ENCODE peak calls at places on chromosomes 6 and 20, in nine cellular contexts. One of them, this sample, is unnamed.

GRCh38 chr6:44072452-44072958 is 54.7 kb downstream of the MRPL14 start:
- DNase-seq in M059J: no peak
- DNase-seq in AG10803: no peak
- DNase-seq in head of caudate nucleus: no peak
- DNase-seq in stimulated activated CD8-positive, alpha-beta memory T cell treated with anti-CD3 and anti-CD28 coated beads, Interleukin-7, amount 100 ng/mL, for 1 hour: no peak
- DNase-seq in fibroblast of villous mesenchyme: no peak
- DNase-seq in mucosa of descending colon: peak; percentile 75
- DNase-seq in occipital lobe: no peak
- DNase-seq in neural crest cell: no peak
- DNase-seq in this sample: no peak

GRCh38 chr6:47083586-47084047 is 41.5 kb upstream of the ADGRF1 start:
- DNase-seq in M059J: peak; percentile 94
- DNase-seq in AG10803: peak; percentile 90
- DNase-seq in head of caudate nucleus: no peak
- DNase-seq in stimulated activated CD8-positive, alpha-beta memory T cell treated with anti-CD3 and anti-CD28 coated beads, Interleukin-7, amount 100 ng/mL, for 1 hour: no peak
- DNase-seq in fibroblast of villous mesenchyme: peak; percentile 99
- DNase-seq in mucosa of descending colon: peak; percentile 89
- DNase-seq in occipital lobe: no peak
- DNase-seq in neural crest cell: no peak
- DNase-seq in this sample: no peak

GRCh38 chr6:4914412-4915159 is 89.3 kb downstream of the RPP40 start:
- DNase-seq in M059J: peak; percentile 63
- DNase-seq in AG10803: peak; percentile 78
- DNase-seq in head of caudate nucleus: peak; percentile 26
- DNase-seq in stimulated activated CD8-positive, alpha-beta memory T cell treated with anti-CD3 and anti-CD28 coated beads, Interleukin-7, amount 100 ng/mL, for 1 hour: no peak
- DNase-seq in fibroblast of villous mesenchyme: peak; percentile 83
- DNase-seq in mucosa of descending colon: no peak
- DNase-seq in occipital lobe: no peak
- DNase-seq in neural crest cell: no peak
- DNase-seq in this sample: no peak

GRCh38 chr6:138724015-138724414 is 49.6 kb upstream of the CCDC28A start:
- DNase-seq in M059J: peak; percentile 85
- DNase-seq in AG10803: peak; percentile 1
- DNase-seq in head of caudate nucleus: no peak
- DNase-seq in stimulated activated CD8-positive, alpha-beta memory T cell treated with anti-CD3 and anti-CD28 coated beads, Interleukin-7, amount 100 ng/mL, for 1 hour: no peak
- DNase-seq in fibroblast of villous mesenchyme: peak; percentile 71
- DNase-seq in mucosa of descending colon: no peak
- DNase-seq in occipital lobe: no peak
- DNase-seq in neural crest cell: no peak
- DNase-seq in this sample: no peak

GRCh38 chr6:20907486-20908071 is 373.3 kb downstream of the CDKAL1 start:
- DNase-seq in M059J: no peak
- DNase-seq in AG10803: no peak
- DNase-seq in head of caudate nucleus: no peak
- DNase-seq in stimulated activated CD8-positive, alpha-beta memory T cell treated with anti-CD3 and anti-CD28 coated beads, Interleukin-7, amount 100 ng/mL, for 1 hour: no peak
- DNase-seq in fibroblast of villous mesenchyme: no peak
- DNase-seq in mucosa of descending colon: no peak
- DNase-seq in occipital lobe: no peak
- DNase-seq in neural crest cell: no peak
- DNase-seq in this sample: no peak

GRCh38 chr20:11686900-11687543 is 230.7 kb upstream of the BTBD3 start:
- DNase-seq in M059J: peak; percentile 54
- DNase-seq in AG10803: peak; percentile 4
- DNase-seq in head of caudate nucleus: peak; percentile 52
- DNase-seq in stimulated activated CD8-positive, alpha-beta memory T cell treated with anti-CD3 and anti-CD28 coated beads, Interleukin-7, amount 100 ng/mL, for 1 hour: no peak
- DNase-seq in fibroblast of villous mesenchyme: no peak
- DNase-seq in mucosa of descending colon: peak; percentile 53
- DNase-seq in occipital lobe: peak; percentile 63
- DNase-seq in neural crest cell: no peak
- DNase-seq in this sample: peak; percentile 50

GRCh38 chr6:87697581-87698552 is 4.2 kb downstream of the AKIRIN2 start:
- DNase-seq in M059J: peak; percentile 62
- DNase-seq in AG10803: peak; percentile 97
- DNase-seq in head of caudate nucleus: no peak
- DNase-seq in stimulated activated CD8-positive, alpha-beta memory T cell treated with anti-CD3 and anti-CD28 coated beads, Interleukin-7, amount 100 ng/mL, for 1 hour: no peak
- DNase-seq in fibroblast of villous mesenchyme: peak; percentile 75
- DNase-seq in mucosa of descending colon: no peak
- DNase-seq in occipital lobe: no peak
- DNase-seq in neural crest cell: no peak
- DNase-seq in this sample: no peak

GRCh38 chr20:32877507-32877906 is 18.8 kb downstream of the EFCAB8 start:
- DNase-seq in M059J: peak; percentile 43
- DNase-seq in AG10803: peak; percentile 46
- DNase-seq in head of caudate nucleus: no peak
- DNase-seq in stimulated activated CD8-positive, alpha-beta memory T cell treated with anti-CD3 and anti-CD28 coated beads, Interleukin-7, amount 100 ng/mL, for 1 hour: no peak
- DNase-seq in fibroblast of villous mesenchyme: peak; percentile 19
- DNase-seq in mucosa of descending colon: no peak
- DNase-seq in occipital lobe: no peak
- DNase-seq in neural crest cell: no peak
- DNase-seq in this sample: no peak

GRCh38 chr6:137756788-137757187 is 110.3 kb upstream of the TNFAIP3 start:
- DNase-seq in M059J: peak; percentile 36
- DNase-seq in AG10803: no peak
- DNase-seq in head of caudate nucleus: no peak
- DNase-seq in stimulated activated CD8-positive, alpha-beta memory T cell treated with anti-CD3 and anti-CD28 coated beads, Interleukin-7, amount 100 ng/mL, for 1 hour: no peak
- DNase-seq in fibroblast of villous mesenchyme: no peak
- DNase-seq in mucosa of descending colon: no peak
- DNase-seq in occipital lobe: no peak
- DNase-seq in neural crest cell: no peak
- DNase-seq in this sample: no peak

GRCh38 chr20:1844723-1845523 is 50.3 kb upstream of the SIRPA start:
- DNase-seq in M059J: peak; percentile 33
- DNase-seq in AG10803: peak; percentile 55
- DNase-seq in head of caudate nucleus: no peak
- DNase-seq in stimulated activated CD8-positive, alpha-beta memory T cell treated with anti-CD3 and anti-CD28 coated beads, Interleukin-7, amount 100 ng/mL, for 1 hour: no peak
- DNase-seq in fibroblast of villous mesenchyme: peak; percentile 95
- DNase-seq in mucosa of descending colon: no peak
- DNase-seq in occipital lobe: no peak
- DNase-seq in neural crest cell: no peak
- DNase-seq in this sample: no peak

GRCh38 chr6:36201612-36202011 is 5.1 kb downstream of the BRPF3 start:
- DNase-seq in M059J: no peak
- DNase-seq in AG10803: no peak
- DNase-seq in head of caudate nucleus: no peak
- DNase-seq in stimulated activated CD8-positive, alpha-beta memory T cell treated with anti-CD3 and anti-CD28 coated beads, Interleukin-7, amount 100 ng/mL, for 1 hour: no peak
- DNase-seq in fibroblast of villous mesenchyme: no peak
- DNase-seq in mucosa of descending colon: no peak
- DNase-seq in occipital lobe: no peak
- DNase-seq in neural crest cell: no peak
- DNase-seq in this sample: no peak

GRCh38 chr6:100057941-100058340 is 63.9 kb upstream of the MCHR2 start:
- DNase-seq in M059J: peak; percentile 24
- DNase-seq in AG10803: no peak
- DNase-seq in head of caudate nucleus: no peak
- DNase-seq in stimulated activated CD8-positive, alpha-beta memory T cell treated with anti-CD3 and anti-CD28 coated beads, Interleukin-7, amount 100 ng/mL, for 1 hour: no peak
- DNase-seq in fibroblast of villous mesenchyme: no peak
- DNase-seq in mucosa of descending colon: no peak
- DNase-seq in occipital lobe: no peak
- DNase-seq in neural crest cell: no peak
- DNase-seq in this sample: no peak

GRCh38 chr20:48008850-48009535 is 223.7 kb upstream of the SULF2 start:
- DNase-seq in M059J: peak; percentile 71
- DNase-seq in AG10803: peak; percentile 92
- DNase-seq in head of caudate nucleus: no peak
- DNase-seq in stimulated activated CD8-positive, alpha-beta memory T cell treated with anti-CD3 and anti-CD28 coated beads, Interleukin-7, amount 100 ng/mL, for 1 hour: no peak
- DNase-seq in fibroblast of villous mesenchyme: peak; percentile 47
- DNase-seq in mucosa of descending colon: no peak
- DNase-seq in occipital lobe: no peak
- DNase-seq in neural crest cell: no peak
- DNase-seq in this sample: no peak

GRCh38 chr6:149843051-149843633 is 21.0 kb downstream of the LRP11 start:
- DNase-seq in M059J: peak; percentile 39
- DNase-seq in AG10803: no peak
- DNase-seq in head of caudate nucleus: no peak
- DNase-seq in stimulated activated CD8-positive, alpha-beta memory T cell treated with anti-CD3 and anti-CD28 coated beads, Interleukin-7, amount 100 ng/mL, for 1 hour: no peak
- DNase-seq in fibroblast of villous mesenchyme: no peak
- DNase-seq in mucosa of descending colon: no peak
- DNase-seq in occipital lobe: no peak
- DNase-seq in neural crest cell: no peak
- DNase-seq in this sample: no peak

GRCh38 chr6:3442444-3443220 is 14.2 kb downstream of the SLC22A23 start:
- DNase-seq in M059J: peak; percentile 92
- DNase-seq in AG10803: peak; percentile 50
- DNase-seq in head of caudate nucleus: no peak
- DNase-seq in stimulated activated CD8-positive, alpha-beta memory T cell treated with anti-CD3 and anti-CD28 coated beads, Interleukin-7, amount 100 ng/mL, for 1 hour: no peak
- DNase-seq in fibroblast of villous mesenchyme: peak; percentile 68
- DNase-seq in mucosa of descending colon: no peak
- DNase-seq in occipital lobe: no peak
- DNase-seq in neural crest cell: no peak
- DNase-seq in this sample: no peak

GRCh38 chr6:122838060-122838780 is 49.2 kb downstream of the SMPDL3A start:
- DNase-seq in M059J: peak; percentile 13
- DNase-seq in AG10803: peak; percentile 9
- DNase-seq in head of caudate nucleus: no peak
- DNase-seq in stimulated activated CD8-positive, alpha-beta memory T cell treated with anti-CD3 and anti-CD28 coated beads, Interleukin-7, amount 100 ng/mL, for 1 hour: no peak
- DNase-seq in fibroblast of villous mesenchyme: peak; percentile 39
- DNase-seq in mucosa of descending colon: no peak
- DNase-seq in occipital lobe: no peak
- DNase-seq in neural crest cell: no peak
- DNase-seq in this sample: no peak

GRCh38 chr20:24605937-24606455 is 136.6 kb downstream of the SYNDIG1 start:
- DNase-seq in M059J: no peak
- DNase-seq in AG10803: no peak
- DNase-seq in head of caudate nucleus: no peak
- DNase-seq in stimulated activated CD8-positive, alpha-beta memory T cell treated with anti-CD3 and anti-CD28 coated beads, Interleukin-7, amount 100 ng/mL, for 1 hour: no peak
- DNase-seq in fibroblast of villous mesenchyme: no peak
- DNase-seq in mucosa of descending colon: no peak
- DNase-seq in occipital lobe: no peak
- DNase-seq in neural crest cell: no peak
- DNase-seq in this sample: no peak

GRCh38 chr6:54516331-54516730 is 208.1 kb downstream of the TINAG start:
- DNase-seq in M059J: no peak
- DNase-seq in AG10803: no peak
- DNase-seq in head of caudate nucleus: no peak
- DNase-seq in stimulated activated CD8-positive, alpha-beta memory T cell treated with anti-CD3 and anti-CD28 coated beads, Interleukin-7, amount 100 ng/mL, for 1 hour: no peak
- DNase-seq in fibroblast of villous mesenchyme: no peak
- DNase-seq in mucosa of descending colon: no peak
- DNase-seq in occipital lobe: no peak
- DNase-seq in neural crest cell: no peak
- DNase-seq in this sample: no peak

GRCh38 chr6:152117156-152118129 is 310.0 kb downstream of the ESR1 start:
- DNase-seq in M059J: no peak
- DNase-seq in AG10803: peak; percentile 73
- DNase-seq in head of caudate nucleus: no peak
- DNase-seq in stimulated activated CD8-positive, alpha-beta memory T cell treated with anti-CD3 and anti-CD28 coated beads, Interleukin-7, amount 100 ng/mL, for 1 hour: no peak
- DNase-seq in fibroblast of villous mesenchyme: peak; percentile 87
- DNase-seq in mucosa of descending colon: no peak
- DNase-seq in occipital lobe: no peak
- DNase-seq in neural crest cell: no peak
- DNase-seq in this sample: no peak

GRCh38 chr20:1423625-1424106 is 30.8 kb upstream of the FKBP1A start:
- DNase-seq in M059J: peak; percentile 78
- DNase-seq in AG10803: peak; percentile 53
- DNase-seq in head of caudate nucleus: no peak
- DNase-seq in stimulated activated CD8-positive, alpha-beta memory T cell treated with anti-CD3 and anti-CD28 coated beads, Interleukin-7, amount 100 ng/mL, for 1 hour: no peak
- DNase-seq in fibroblast of villous mesenchyme: peak; percentile 92
- DNase-seq in mucosa of descending colon: no peak
- DNase-seq in occipital lobe: no peak
- DNase-seq in neural crest cell: peak; percentile 52
- DNase-seq in this sample: peak; percentile 73

GRCh38 chr20:17644451-17644850 is 37.6 kb downstream of the RRBP1 start:
- DNase-seq in M059J: no peak
- DNase-seq in AG10803: no peak
- DNase-seq in head of caudate nucleus: no peak
- DNase-seq in stimulated activated CD8-positive, alpha-beta memory T cell treated with anti-CD3 and anti-CD28 coated beads, Interleukin-7, amount 100 ng/mL, for 1 hour: no peak
- DNase-seq in fibroblast of villous mesenchyme: no peak
- DNase-seq in mucosa of descending colon: peak; percentile 62
- DNase-seq in occipital lobe: no peak
- DNase-seq in neural crest cell: no peak
- DNase-seq in this sample: no peak

GRCh38 chr6:3523966-3524365 is 67.1 kb upstream of the SLC22A23 start:
- DNase-seq in M059J: no peak
- DNase-seq in AG10803: no peak
- DNase-seq in head of caudate nucleus: no peak
- DNase-seq in stimulated activated CD8-positive, alpha-beta memory T cell treated with anti-CD3 and anti-CD28 coated beads, Interleukin-7, amount 100 ng/mL, for 1 hour: no peak
- DNase-seq in fibroblast of villous mesenchyme: no peak
- DNase-seq in mucosa of descending colon: no peak
- DNase-seq in occipital lobe: no peak
- DNase-seq in neural crest cell: no peak
- DNase-seq in this sample: no peak

This sample was measured in ecto neural progenitor cell.